ENCODE peak calls at places on chromosome 14, in five cellular contexts. P is IMR-90, D is cardiac fibroblast, S is HFF-Myc, U is foreskin fibroblast. F is an unnamed sample.

GRCh38 chr14:52131640-52132320 is 62.9 kb upstream of the NID2 start:
- DNase-seq in P (peak), U (peak), S (peak), D (peak), F (peak)

GRCh38 chr14:55117816-55118441 is 11.1 kb upstream of the LGALS3 start:
- DNase-seq in U (no peak), S (no peak), P (no peak), D (peak), F (no peak)

GRCh38 chr14:90795744-90796143 is 20.5 kb downstream of the TTC7B start:
- DNase-seq in P (peak), D (peak), S (peak), U (peak), F (no peak)

GRCh38 chr14:50820786-50821185 is 10.2 kb downstream of the NIN start:
- DNase-seq in D (no peak), U (no peak), P (no peak), S (no peak), F (no peak)

GRCh38 chr14:94018308-94018707 is 7.8 kb upstream of the OTUB2 start:
- DNase-seq in D (no peak), P (no peak), S (no peak), U (no peak), F (no peak)

GRCh38 chr14:87813211-87813610 is 179.8 kb downstream of the GALC start:
- DNase-seq in S (no peak), D (no peak), U (no peak), P (no peak), F (no peak)

GRCh38 chr14:57748279-57748678 is 117.6 kb downstream of the SLC35F4 start:
- DNase-seq in D (no peak), U (no peak), S (no peak), P (no peak), F (no peak)

GRCh38 chr14:64337901-64338615 is 43.9 kb upstream of the ESR2 start:
- DNase-seq in P (peak), D (peak), U (peak), S (peak), F (peak)

GRCh38 chr14:103250888-103251287 is 83.1 kb upstream of the EIF5 start:
- DNase-seq in D (no peak), S (no peak), U (no peak), P (no peak), F (no peak)

GRCh38 chr14:37153483-37153882 is 18.9 kb downstream of the SLC25A21 start:
- DNase-seq in S (no peak), U (no peak), D (no peak), P (no peak), F (no peak)

GRCh38 chr14:37145395-37145794 is 27.0 kb downstream of the SLC25A21 start:
- DNase-seq in P (peak), U (peak), D (no peak), S (peak), F (no peak)

GRCh38 chr14:37153005-37153404 is 19.4 kb downstream of the SLC25A21 start:
- DNase-seq in U (no peak), D (no peak), S (no peak), P (no peak), F (no peak)

GRCh38 chr14:37147310-37147875 is 25.0 kb downstream of the SLC25A21 start:
- DNase-seq in D (no peak), S (no peak), U (no peak), P (no peak), F (no peak)

DNA sequence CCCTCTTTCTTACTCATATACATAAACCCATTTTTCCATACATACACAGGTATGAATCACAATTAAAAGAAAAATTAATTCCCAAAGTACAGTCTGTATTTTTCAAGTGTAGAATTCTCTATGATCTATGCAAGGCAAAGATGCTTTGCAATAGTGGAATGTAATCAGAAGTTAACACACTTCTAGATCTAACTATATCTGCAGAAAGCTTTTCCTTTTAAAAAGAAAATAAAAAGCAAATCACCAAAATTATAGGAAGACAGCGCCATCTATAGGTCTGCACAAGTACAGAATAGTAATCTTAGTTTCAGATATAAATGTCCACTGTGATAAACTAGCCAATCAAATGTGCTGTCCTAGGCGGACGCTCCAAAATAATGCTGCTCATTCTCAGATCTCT is 22.0 kb downstream of the SLC25A21 start:
- DNase-seq in D (peak), U (peak), P (peak), S (no peak), F (no peak)
- TF ChIP-seq CTCF in D (peak), U (peak), P (peak), S (peak), F (peak)

DNA sequence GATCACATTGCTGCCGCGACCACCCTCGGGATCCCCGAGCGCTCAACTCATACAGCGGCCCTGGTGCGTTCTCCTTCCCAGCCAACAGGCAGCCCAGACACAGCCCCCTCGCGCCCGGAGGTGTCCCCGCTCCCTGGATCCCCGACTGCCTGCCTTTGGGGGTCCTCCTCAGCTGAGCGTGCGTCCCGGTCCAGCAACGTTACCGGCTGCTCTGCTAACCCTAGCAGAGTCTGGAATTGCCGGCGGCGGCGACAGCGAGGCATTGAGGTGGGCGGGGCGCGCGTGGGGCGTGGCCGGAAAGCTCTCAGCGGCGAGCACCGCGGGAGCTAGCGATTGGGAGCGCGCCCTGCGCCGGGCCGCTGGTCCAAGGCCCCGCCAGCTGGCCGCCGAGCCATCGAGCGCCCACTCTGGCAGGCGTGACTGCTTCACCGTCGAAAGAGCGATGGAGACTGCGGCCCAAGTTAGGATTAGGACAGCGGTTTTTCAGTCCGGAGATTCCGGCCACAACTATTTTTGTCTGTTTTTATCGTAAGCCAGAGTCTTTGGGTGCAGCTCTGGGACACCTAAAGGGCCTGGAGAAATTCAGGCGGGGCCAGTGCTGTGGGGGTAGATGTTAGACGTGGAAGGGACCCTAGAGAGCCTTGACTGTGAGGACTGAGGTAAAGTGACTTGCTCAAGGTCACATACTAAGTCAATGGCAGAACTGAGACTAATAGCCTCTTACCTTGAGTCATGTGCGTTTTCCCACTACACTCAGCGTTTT is at the start of gene HEATR5A:
- DNase-seq in P (peak), D (peak), S (peak), U (peak), F (peak)
- TF ChIP-seq CTCF in P (peak), D (no peak), S (no peak), U (no peak), F (no peak)

GRCh38 chr14:83988274-83988673 is 1541.7 kb upstream of the FLRT2 start:
- DNase-seq in S (no peak), P (peak), D (peak), U (peak), F (no peak)

GRCh38 chr14:83994020-83994419 is 1535.9 kb upstream of the FLRT2 start:
- DNase-seq in P (peak), S (no peak), D (no peak), U (peak), F (no peak)

GRCh38 chr14:83993545-83993944 is 1536.4 kb upstream of the FLRT2 start:
- DNase-seq in P (peak), S (no peak), U (peak), D (no peak), F (no peak)

GRCh38 chr14:83991666-83992065 is 1538.3 kb upstream of the FLRT2 start:
- DNase-seq in D (no peak), U (no peak), S (no peak), P (peak), F (no peak)

GRCh38 chr14:83992857-83993256 is 1537.1 kb upstream of the FLRT2 start:
- DNase-seq in P (peak), U (peak), S (no peak), D (no peak), F (no peak)
- TF ChIP-seq CTCF in P (no peak), U (no peak), S (no peak), D (no peak), F (no peak)

DNA sequence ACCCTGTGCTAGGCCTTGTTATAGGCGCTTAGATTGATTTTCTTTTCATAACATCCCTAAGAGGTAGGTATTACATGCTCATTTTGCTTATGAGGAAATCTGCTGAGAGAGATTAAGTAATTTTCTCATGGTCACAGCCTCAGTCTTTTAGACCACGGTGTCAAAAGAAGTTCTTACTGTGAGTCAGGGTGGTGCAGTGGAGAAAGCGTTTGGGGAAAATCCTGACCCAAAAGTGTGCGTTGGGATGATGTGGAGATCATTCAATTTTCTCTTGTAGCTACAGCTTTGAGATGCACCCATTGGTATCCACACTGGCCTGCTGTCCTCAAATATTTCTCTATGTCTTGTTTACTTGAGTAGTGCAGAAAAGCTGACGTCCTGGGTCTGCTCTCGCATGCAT is 8.2 kb downstream of the ANG start:
- DNase-seq in U (no peak), D (no peak), S (no peak), P (no peak), F (no peak)
- TF ChIP-seq CTCF in U (no peak), D (no peak), S (no peak), P (no peak), F (no peak)

GRCh38 chr14:74018704-74019407 is at the start of the genes BBOF1 and ENTPD5:
- DNase-seq in S (no peak), D (peak), P (peak), U (peak), F (peak)
- TF ChIP-seq CTCF in S (no peak), D (no peak), P (no peak), U (no peak), F (no peak)

GRCh38 chr14:104384776-104385071 is 194.8 kb upstream of the C14orf180 start:
- DNase-seq in P (no peak), S (no peak), U (no peak), D (no peak), F (no peak)

GRCh38 chr14:104385189-104386135 is 194.1 kb upstream of the C14orf180 start:
- DNase-seq in S (no peak), D (no peak), U (no peak), P (no peak), F (no peak)

GRCh38 chr14:104387385-104388010 is 192.1 kb upstream of the C14orf180 start:
- DNase-seq in P (no peak), S (no peak), U (no peak), D (no peak), F (no peak)

GRCh38 chr14:104387000-104387384 is 192.6 kb upstream of the C14orf180 start:
- DNase-seq in P (no peak), S (no peak), U (no peak), D (no peak), F (no peak)

DNA sequence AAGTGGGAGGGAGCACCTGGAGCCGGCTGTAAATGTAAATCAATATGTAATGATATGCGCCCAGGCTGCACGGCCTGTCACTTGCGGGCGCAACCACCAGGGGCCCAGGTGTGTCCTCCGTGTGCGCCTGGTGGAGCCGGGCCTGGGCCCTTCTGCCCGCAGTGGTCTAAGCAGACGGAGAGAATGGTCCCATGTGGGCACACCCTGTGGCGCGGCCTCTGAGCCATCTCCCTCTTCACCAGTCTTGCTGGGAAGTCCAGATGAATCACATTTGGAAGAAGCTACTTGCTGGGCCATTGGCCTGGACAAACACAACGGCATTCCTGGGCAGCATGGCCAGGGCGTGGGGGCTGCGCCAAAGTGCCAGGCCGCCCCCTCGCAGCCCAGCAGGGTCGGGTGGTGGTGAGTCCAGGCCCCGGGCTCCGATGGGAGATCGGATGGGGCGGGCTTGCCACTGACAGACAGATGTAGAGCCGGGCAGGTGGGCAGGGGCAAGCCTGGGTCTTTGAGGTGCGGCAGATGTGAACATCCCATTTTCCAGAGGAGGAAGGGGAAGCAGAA is 193.2 kb upstream of the C14orf180 start:
- DNase-seq in P (no peak), D (no peak), U (no peak), S (no peak), F (no peak)
- TF ChIP-seq CTCF in P (no peak), D (no peak), U (no peak), S (no peak), F (no peak)

DNA sequence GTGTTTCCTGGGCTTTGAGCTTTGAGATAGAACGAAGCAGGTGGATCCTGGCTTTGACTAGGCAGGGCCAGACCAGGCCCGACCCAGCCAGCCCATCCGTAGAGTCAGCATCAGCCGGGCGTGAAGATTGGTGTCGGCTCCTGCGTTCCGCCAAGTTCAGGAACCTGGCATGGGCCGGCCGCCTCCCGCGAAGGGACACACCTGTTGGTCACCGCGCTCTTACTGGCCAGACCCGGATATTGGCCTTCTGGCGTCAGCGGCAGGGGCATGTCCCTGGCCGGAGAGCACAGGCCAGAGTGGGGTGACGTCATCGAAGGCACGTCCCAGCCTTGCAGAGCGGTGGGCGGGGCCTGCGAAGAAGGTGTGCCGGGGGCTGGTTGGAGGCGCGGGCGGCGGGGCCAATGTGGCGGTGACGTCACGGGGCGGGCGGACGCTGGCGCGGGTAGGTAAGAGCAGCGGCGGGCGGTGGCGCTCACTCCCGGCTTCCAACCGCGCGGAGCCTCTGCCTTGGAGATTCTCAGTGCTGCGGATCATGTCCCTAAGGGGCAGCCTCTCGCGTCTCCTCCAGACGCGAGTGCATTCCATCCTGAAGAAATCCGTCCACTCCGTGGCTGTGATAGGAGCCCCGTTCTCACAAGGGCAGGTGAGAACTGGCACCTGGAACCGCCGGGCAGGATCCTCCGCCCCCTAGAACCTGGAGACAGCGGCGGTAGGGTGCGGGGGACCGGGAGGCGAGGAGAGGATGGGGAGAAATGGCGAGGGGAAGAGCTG is at the start of gene ARG2:
- DNase-seq in P (peak), D (peak), S (peak), U (peak), F (peak)
- TF ChIP-seq CTCF in P (peak), D (no peak), S (no peak), U (no peak), F (no peak)

GRCh38 chr14:20971705-20972021 is 16.4 kb downstream of the RNASE2 start:
- DNase-seq in P (no peak), U (no peak), D (no peak), S (no peak), F (no peak)
- TF ChIP-seq CTCF in P (no peak), U (no peak), D (no peak), S (no peak), F (no peak)

DNA sequence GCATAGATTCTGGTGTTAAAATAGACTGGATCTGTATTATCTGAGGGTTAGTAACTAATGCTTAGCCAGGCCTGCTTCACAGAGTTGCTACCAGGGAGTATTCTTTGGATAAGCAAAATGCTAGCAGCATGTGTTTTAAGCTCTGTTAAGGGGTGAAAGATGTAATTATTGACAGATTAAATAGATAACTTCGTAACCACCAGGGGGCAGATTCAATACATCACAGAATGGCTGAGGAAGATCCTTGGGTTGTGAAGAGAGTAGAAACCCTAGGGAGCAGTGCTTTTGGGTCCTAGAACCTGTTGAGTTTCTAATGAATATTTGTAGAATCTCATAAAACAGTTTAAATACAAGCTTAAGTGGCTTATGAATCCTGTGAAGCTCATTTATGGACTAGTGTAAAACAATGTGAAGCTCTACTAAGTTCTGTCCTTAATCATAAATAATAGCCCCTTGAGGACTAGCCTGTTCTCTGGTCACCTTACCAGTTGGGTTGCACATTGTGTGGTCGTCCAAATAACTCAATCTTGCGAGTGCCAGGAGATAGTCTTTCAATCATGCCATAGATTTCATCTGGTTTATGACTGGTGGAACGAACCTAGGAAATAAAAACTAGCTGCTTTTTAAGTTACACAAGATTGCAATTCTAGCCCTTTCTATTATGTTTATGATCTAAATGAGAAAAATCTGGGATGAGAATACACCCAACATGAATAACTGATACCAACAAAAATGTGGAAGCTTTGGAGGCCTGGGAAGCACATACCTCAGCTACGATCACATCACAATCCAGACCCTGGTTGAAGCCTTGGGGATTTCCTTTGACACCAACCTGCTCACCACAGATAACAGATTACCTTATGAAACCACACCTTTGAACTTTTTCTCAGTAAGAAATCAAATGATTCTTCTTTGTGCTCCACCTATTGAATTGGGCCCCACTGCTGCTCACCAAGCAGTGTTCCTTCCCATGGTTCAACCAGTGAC is 12.3 kb downstream of the METTL3 start:
- DNase-seq in D (peak), S (peak), U (peak), P (peak), F (peak)
- TF ChIP-seq CTCF in D (peak), S (peak), U (peak), P (peak), F (peak)

F was measured in activated CD8-positive, alpha-beta T cell treated with anti-CD3 and anti-CD28 coated beads for 36 hours.